ENCODE peak calls at places on chromosome 14, in seven cellular contexts. Y is NCI-H774; N is HCT116; F is activated CD4-positive, alpha-beta T cell treated with anti-CD3 and anti-CD28 coated beads, Interleukin-2, amount 50 U/mL, for 48 hours; J is mucosa of descending colon; I is NCI-H1105 treated with DMSO at 0.1 percent for 48 hours; L is upper lobe of right lung. A is an unnamed sample.

GRCh38 chr14:52315355-52315718 is 1.2 kb downstream of the PTGER2 start:
- DNase-seq in Y (no peak), N (no peak), I (no peak), J (no peak), L (no peak), F (no peak), A (no peak)

GRCh38 chr14:93960108-93960475 is 16.3 kb downstream of the ASB2 start:
- DNase-seq in Y (no peak), N (no peak), F (no peak), I (no peak), L (no peak), J (no peak), A (no peak)

GRCh38 chr14:92556255-92556741 is 42.7 kb downstream of the RIN3 start:
- DNase-seq in L (no peak), N (no peak), Y (no peak), F (no peak), I (no peak), J (no peak), A (no peak)

GRCh38 chr14:63180017-63180416 is 24.2 kb upstream of the RHOJ start:
- DNase-seq in N (no peak), Y (no peak), J (no peak), F (no peak), I (no peak), L (no peak), A (no peak)

GRCh38 chr14:100747021-100747586 is 20.4 kb downstream of the DLK1 start:
- DNase-seq in F (no peak), I (peak), L (peak), N (peak), J (no peak), Y (peak), A (peak)

GRCh38 chr14:65321370-65321875 is 91.1 kb upstream of the FUT8 start:
- DNase-seq in I (no peak), N (no peak), J (no peak), L (no peak), Y (no peak), F (peak), A (peak)

GRCh38 chr14:32513571-32514009 is 184.5 kb downstream of the AKAP6 start:
- DNase-seq in L (no peak), J (no peak), Y (no peak), N (no peak), I (no peak), F (no peak), A (peak)

GRCh38 chr14:54105898-54106297 is 149.3 kb upstream of the BMP4 start:
- DNase-seq in I (no peak), N (peak), L (no peak), F (no peak), J (no peak), Y (no peak), A (no peak)

GRCh38 chr14:64760146-64760755 is 56.0 kb downstream of the PLEKHG3 start:
- DNase-seq in Y (peak), L (peak), F (peak), N (peak), J (peak), I (no peak), A (peak)

GRCh38 chr14:81447018-81447770 is 47.1 kb upstream of the STON2 start:
- DNase-seq in L (no peak), Y (no peak), J (no peak), I (no peak), F (no peak), N (no peak), A (no peak)

GRCh38 chr14:25111061-25111601 is 61.2 kb upstream of the STXBP6 start:
- DNase-seq in F (no peak), I (no peak), N (no peak), Y (no peak), L (no peak), J (no peak), A (peak)

GRCh38 chr14:104827173-104828055 is 26.5 kb downstream of the ZBTB42 start:
- DNase-seq in N (peak), L (peak), J (peak), I (peak), F (peak), Y (peak), A (peak)

GRCh38 chr14:89952581-89952980 is 1.9 kb downstream of the EFCAB11 start:
- DNase-seq in J (no peak), F (no peak), I (no peak), L (no peak), N (no peak), Y (no peak), A (no peak)

GRCh38 chr14:90579088-90579487 is 182.3 kb downstream of the CALM1 start:
- DNase-seq in L (peak), I (no peak), J (no peak), F (no peak), Y (no peak), N (no peak), A (no peak)

GRCh38 chr14:67765192-67765834 is 51.1 kb downstream of the ZFYVE26 start:
- DNase-seq in Y (no peak), F (no peak), I (no peak), N (no peak), J (no peak), L (no peak), A (peak)

GRCh38 chr14:72583316-72584272 is 310.3 kb downstream of the DPF3 start:
- DNase-seq in I (no peak), N (no peak), Y (no peak), L (no peak), F (no peak), J (no peak), A (no peak)

GRCh38 chr14:61319706-61320105 is 1.7 kb upstream of the PRKCH start:
- DNase-seq in L (no peak), F (no peak), I (no peak), Y (no peak), J (no peak), N (no peak), A (no peak)

GRCh38 chr14:96629082-96629481 is 126.9 kb downstream of the PAPOLA start:
- DNase-seq in N (no peak), J (no peak), Y (no peak), F (no peak), L (no peak), I (no peak), A (no peak)

GRCh38 chr14:102764220-102764671 is 13.0 kb upstream of the TRAF3 start:
- DNase-seq in F (no peak), J (no peak), L (no peak), Y (no peak), I (no peak), N (no peak), A (no peak)

GRCh38 chr14:78170203-78170602 is at the start of gene NRXN3:
- DNase-seq in I (peak), N (no peak), Y (no peak), J (peak), L (no peak), F (no peak), A (no peak)

GRCh38 chr14:24670594-24670993 is 36.6 kb upstream of the GZMB start:
- DNase-seq in I (no peak), F (no peak), L (no peak), N (no peak), J (no peak), Y (no peak), A (no peak)

GRCh38 chr14:68675233-68675577 is 117.7 kb downstream of the ZFP36L1 start:
- DNase-seq in F (no peak), Y (no peak), I (no peak), L (no peak), J (no peak), N (no peak), A (no peak)

GRCh38 chr14:72439707-72440106 is 454.2 kb downstream of the DPF3 start:
- DNase-seq in J (no peak), Y (no peak), L (no peak), N (no peak), I (no peak), F (no peak), A (no peak)

GRCh38 chr14:95256011-95256775 is 63.5 kb downstream of the CLMN start:
- DNase-seq in L (no peak), N (no peak), J (no peak), Y (peak), F (no peak), I (peak), A (no peak)

GRCh38 chr14:56794088-56794556 is 16.2 kb downstream of the OTX2 start:
- DNase-seq in I (no peak), L (no peak), Y (no peak), N (no peak), F (no peak), J (no peak), A (no peak)

GRCh38 chr14:98633380-98633779 is 638.6 kb downstream of the BCL11B start:
- DNase-seq in J (no peak), Y (peak), L (no peak), I (peak), N (no peak), F (no peak), A (no peak)

GRCh38 chr14:67263499-67264149 is 22.4 kb downstream of the PALS1 start:
- DNase-seq in J (no peak), N (no peak), I (no peak), Y (no peak), L (no peak), F (no peak), A (no peak)

GRCh38 chr14:76080471-76080870 is 71.3 kb upstream of the GPATCH2L start:
- DNase-seq in L (no peak), Y (no peak), F (no peak), N (no peak), I (no peak), J (no peak), A (no peak)

GRCh38 chr14:71583246-71583645 is 349.0 kb upstream of the RGS6 start:
- DNase-seq in L (no peak), N (no peak), Y (no peak), J (no peak), F (no peak), I (no peak), A (no peak)

GRCh38 chr14:73259837-73260236 is 22.5 kb downstream of the PAPLN start:
- DNase-seq in L (no peak), J (peak), F (no peak), N (no peak), Y (no peak), I (no peak), A (no peak)

GRCh38 chr14:67729072-67729561 is 27.4 kb downstream of the RDH12 start:
- DNase-seq in Y (no peak), L (peak), F (no peak), N (no peak), J (peak), I (no peak), A (no peak)

GRCh38 chr14:51139221-51139681 is 44.3 kb upstream of the TRIM9 start:
- DNase-seq in F (no peak), J (peak), I (no peak), L (no peak), Y (no peak), N (no peak), A (peak)

GRCh38 chr14:51014086-51014485 is 69.8 kb upstream of the PYGL start:
- DNase-seq in L (no peak), I (no peak), Y (no peak), J (no peak), N (no peak), F (no peak), A (no peak)

GRCh38 chr14:52835122-52835903 is 43.9 kb upstream of the GNPNAT1 start:
- DNase-seq in Y (peak), F (no peak), N (peak), J (no peak), I (peak), L (no peak), A (peak)

GRCh38 chr14:103078420-103078749 is 5.6 kb upstream of the LBHD2 start:
- DNase-seq in Y (peak), N (peak), F (peak), J (peak), I (peak), L (peak), A (peak)

GRCh38 chr14:93926873-93927571 is at the start of gene FAM181A:
- DNase-seq in N (no peak), J (no peak), Y (peak), F (no peak), I (no peak), L (peak), A (no peak)

GRCh38 chr14:81169711-81170103 is 51.1 kb downstream of the GTF2A1 start:
- DNase-seq in I (no peak), J (peak), Y (no peak), N (no peak), F (peak), L (peak), A (no peak)

GRCh38 chr14:104486222-104486743 is 93.3 kb upstream of the C14orf180 start:
- DNase-seq in F (no peak), L (no peak), J (no peak), N (no peak), Y (no peak), I (no peak), A (no peak)

GRCh38 chr14:103279129-103280025 is 54.7 kb upstream of the EIF5 start:
- DNase-seq in N (no peak), F (no peak), Y (no peak), I (no peak), J (peak), L (no peak), A (no peak)

A was measured in trophoblast cell.